ENCODE peak calls at places on chromosomes 5 and 9, in seven cellular contexts. One of them, this sample, is unnamed.

GRCh38 chr9:107214381-107214780 is 68.7 kb upstream of the RAD23B start:
- DNase-seq in mammary epithelial cell: no peak
- DNase-seq in hepatocyte: no peak
- DNase-seq in cardiac muscle cell: no peak
- DNase-seq in sigmoid colon: no peak
- DNase-seq in psoas muscle: no peak
- DNase-seq in A673: no peak
- DNase-seq in this sample: no peak

GRCh38 chr9:121269030-121269887 is 1.3 kb downstream of the GSN start:
- DNase-seq in hepatocyte: peak; percentile 47
- DNase-seq in A673: peak; percentile 32
- DNase-seq in sigmoid colon: peak; percentile 84
- DNase-seq in mammary epithelial cell: peak; percentile 52
- DNase-seq in psoas muscle: peak; percentile 50
- DNase-seq in cardiac muscle cell: no peak
- DNase-seq in this sample: no peak

GRCh38 chr9:91214086-91214485 is 147.6 kb downstream of the AUH start:
- DNase-seq in sigmoid colon: no peak
- DNase-seq in mammary epithelial cell: no peak
- DNase-seq in hepatocyte: no peak
- DNase-seq in psoas muscle: no peak
- DNase-seq in cardiac muscle cell: no peak
- DNase-seq in A673: peak; percentile 23
- DNase-seq in this sample: no peak

GRCh38 chr9:7879551-7880245 is 80.1 kb upstream of the DMAC1 start:
- DNase-seq in A673: no peak
- DNase-seq in cardiac muscle cell: peak; percentile 64
- DNase-seq in psoas muscle: no peak
- DNase-seq in mammary epithelial cell: peak; percentile 16
- DNase-seq in hepatocyte: no peak
- DNase-seq in sigmoid colon: no peak
- DNase-seq in this sample: no peak

GRCh38 chr5:144549580-144549979 is 378.9 kb downstream of the KCTD16 start:
- DNase-seq in A673: peak; percentile 4
- DNase-seq in mammary epithelial cell: no peak
- DNase-seq in psoas muscle: no peak
- DNase-seq in hepatocyte: peak; percentile 74
- DNase-seq in sigmoid colon: no peak
- DNase-seq in cardiac muscle cell: no peak
- DNase-seq in this sample: no peak

GRCh38 chr5:92320446-92320845 is 937.3 kb upstream of the ARRDC3 start:
- DNase-seq in hepatocyte: no peak
- DNase-seq in A673: no peak
- DNase-seq in cardiac muscle cell: no peak
- DNase-seq in psoas muscle: no peak
- DNase-seq in sigmoid colon: no peak
- DNase-seq in mammary epithelial cell: no peak
- DNase-seq in this sample: no peak

GRCh38 chr9:130150779-130151381 is 21.3 kb upstream of the NCS1 start:
- DNase-seq in sigmoid colon: no peak
- DNase-seq in mammary epithelial cell: peak; percentile 55
- DNase-seq in psoas muscle: no peak
- DNase-seq in hepatocyte: no peak
- DNase-seq in A673: no peak
- DNase-seq in cardiac muscle cell: no peak
- DNase-seq in this sample: no peak

GRCh38 chr9:26755476-26755875 is 137.1 kb downstream of the CAAP1 start:
- DNase-seq in A673: no peak
- DNase-seq in cardiac muscle cell: no peak
- DNase-seq in hepatocyte: no peak
- DNase-seq in sigmoid colon: no peak
- DNase-seq in mammary epithelial cell: no peak
- DNase-seq in psoas muscle: no peak
- DNase-seq in this sample: no peak

GRCh38 chr9:34653131-34653530 is 1.1 kb downstream of the IL11RA start:
- DNase-seq in sigmoid colon: no peak
- DNase-seq in hepatocyte: no peak
- DNase-seq in cardiac muscle cell: no peak
- DNase-seq in A673: no peak
- DNase-seq in mammary epithelial cell: no peak
- DNase-seq in psoas muscle: no peak
- DNase-seq in this sample: no peak

GRCh38 chr9:16744386-16744785 is 126.1 kb downstream of the BNC2 start:
- DNase-seq in mammary epithelial cell: no peak
- DNase-seq in A673: no peak
- DNase-seq in sigmoid colon: no peak
- DNase-seq in cardiac muscle cell: no peak
- DNase-seq in psoas muscle: no peak
- DNase-seq in hepatocyte: no peak
- DNase-seq in this sample: no peak

GRCh38 chr5:170788626-170789304 is 5.2 kb downstream of the GABRP start:
- DNase-seq in sigmoid colon: no peak
- DNase-seq in psoas muscle: no peak
- DNase-seq in hepatocyte: no peak
- DNase-seq in A673: no peak
- DNase-seq in cardiac muscle cell: no peak
- DNase-seq in mammary epithelial cell: no peak
- DNase-seq in this sample: no peak

GRCh38 chr9:114169940-114170791 is 14.8 kb downstream of the COL27A1 start:
- DNase-seq in mammary epithelial cell: no peak
- DNase-seq in sigmoid colon: no peak
- DNase-seq in A673: no peak
- DNase-seq in hepatocyte: no peak
- DNase-seq in psoas muscle: no peak
- DNase-seq in cardiac muscle cell: no peak
- DNase-seq in this sample: no peak

GRCh38 chr5:21665525-21665924 is 1187.6 kb downstream of the CDH12 start:
- DNase-seq in A673: no peak
- DNase-seq in sigmoid colon: no peak
- DNase-seq in hepatocyte: no peak
- DNase-seq in psoas muscle: no peak
- DNase-seq in cardiac muscle cell: no peak
- DNase-seq in mammary epithelial cell: no peak
- DNase-seq in this sample: no peak

GRCh38 chr9:112764344-112764743 is 13.8 kb downstream of the SNX30 start:
- DNase-seq in A673: no peak
- DNase-seq in mammary epithelial cell: peak; percentile 35
- DNase-seq in hepatocyte: peak; percentile 28
- DNase-seq in cardiac muscle cell: no peak
- DNase-seq in psoas muscle: no peak
- DNase-seq in sigmoid colon: no peak
- DNase-seq in this sample: peak; percentile 55

GRCh38 chr9:136482046-136482792 is 621 bp downstream of the SEC16A start:
- DNase-seq in A673: peak; percentile 32
- DNase-seq in hepatocyte: peak; percentile 61
- DNase-seq in psoas muscle: no peak
- DNase-seq in mammary epithelial cell: peak; percentile 39
- DNase-seq in sigmoid colon: peak; percentile 79
- DNase-seq in cardiac muscle cell: peak; percentile 21
- DNase-seq in this sample: peak; percentile 41

GRCh38 chr5:56346044-56346710 is 113.0 kb upstream of the ANKRD55 start:
- DNase-seq in sigmoid colon: no peak
- DNase-seq in hepatocyte: no peak
- DNase-seq in A673: no peak
- DNase-seq in cardiac muscle cell: no peak
- DNase-seq in psoas muscle: no peak
- DNase-seq in mammary epithelial cell: no peak
- DNase-seq in this sample: no peak

GRCh38 chr5:141934099-141934844 is 10.6 kb downstream of the DELE1 start:
- DNase-seq in psoas muscle: no peak
- DNase-seq in hepatocyte: no peak
- DNase-seq in cardiac muscle cell: no peak
- DNase-seq in A673: no peak
- DNase-seq in mammary epithelial cell: no peak
- DNase-seq in sigmoid colon: no peak
- DNase-seq in this sample: no peak

GRCh38 chr9:77725820-77726219 is 77.7 kb upstream of the GNA14 start:
- DNase-seq in A673: no peak
- DNase-seq in psoas muscle: no peak
- DNase-seq in cardiac muscle cell: no peak
- DNase-seq in mammary epithelial cell: no peak
- DNase-seq in hepatocyte: no peak
- DNase-seq in sigmoid colon: no peak
- DNase-seq in this sample: no peak

GRCh38 chr9:16830806-16831205 is 39.7 kb downstream of the BNC2 start:
- DNase-seq in cardiac muscle cell: no peak
- DNase-seq in sigmoid colon: no peak
- DNase-seq in mammary epithelial cell: no peak
- DNase-seq in hepatocyte: no peak
- DNase-seq in psoas muscle: no peak
- DNase-seq in A673: no peak
- DNase-seq in this sample: no peak

GRCh38 chr9:71819115-71819739 is 50.9 kb upstream of the CEMIP2 start:
- DNase-seq in A673: peak; percentile 34
- DNase-seq in cardiac muscle cell: peak; percentile 56
- DNase-seq in psoas muscle: no peak
- DNase-seq in mammary epithelial cell: no peak
- DNase-seq in hepatocyte: peak; percentile 63
- DNase-seq in sigmoid colon: no peak
- DNase-seq in this sample: peak; percentile 5

GRCh38 chr5:151414536-151414935 is 32.9 kb upstream of the SLC36A1 start:
- DNase-seq in hepatocyte: no peak
- DNase-seq in sigmoid colon: no peak
- DNase-seq in mammary epithelial cell: no peak
- DNase-seq in A673: no peak
- DNase-seq in cardiac muscle cell: no peak
- DNase-seq in psoas muscle: no peak
- DNase-seq in this sample: no peak
- H3K4me3 ChIP-seq in hepatocyte: no peak overlapping the region
- H3K4me3 ChIP-seq in sigmoid colon: no peak overlapping the region
- H3K4me3 ChIP-seq in mammary epithelial cell: no peak overlapping the region
- H3K4me3 ChIP-seq in A673: no peak overlapping the region
- H3K4me3 ChIP-seq in cardiac muscle cell: no peak overlapping the region
- H3K4me3 ChIP-seq in psoas muscle: no peak overlapping the region
- H3K4me3 ChIP-seq in this sample: no peak overlapping the region

GRCh38 chr5:38208782-38209378 is 49.5 kb upstream of the EGFLAM start:
- DNase-seq in sigmoid colon: no peak
- DNase-seq in mammary epithelial cell: peak; percentile 37
- DNase-seq in A673: peak; percentile 65
- DNase-seq in cardiac muscle cell: peak; percentile 64
- DNase-seq in psoas muscle: no peak
- DNase-seq in hepatocyte: peak; percentile 70
- DNase-seq in this sample: peak; percentile 44
- TF ChIP-seq CTCF in sigmoid colon: peak; percentile 8
- TF ChIP-seq CTCF in mammary epithelial cell: peak; percentile 39
- TF ChIP-seq CTCF in A673: peak; percentile 66
- TF ChIP-seq CTCF in cardiac muscle cell: peak; percentile 55
- TF ChIP-seq CTCF in psoas muscle: peak; percentile 44
- TF ChIP-seq CTCF in hepatocyte: peak; percentile 74
- TF ChIP-seq CTCF in this sample: peak; percentile 57

GRCh38 chr9:135400496-135400895 is 79.1 kb upstream of the PPP1R26 start:
- DNase-seq in hepatocyte: no peak
- DNase-seq in psoas muscle: no peak
- DNase-seq in A673: no peak
- DNase-seq in mammary epithelial cell: no peak
- DNase-seq in sigmoid colon: no peak
- DNase-seq in cardiac muscle cell: no peak
- DNase-seq in this sample: no peak

GRCh38 chr9:135401218-135401617 is 78.4 kb upstream of the PPP1R26 start:
- DNase-seq in cardiac muscle cell: no peak
- DNase-seq in A673: no peak
- DNase-seq in psoas muscle: no peak
- DNase-seq in hepatocyte: no peak
- DNase-seq in sigmoid colon: no peak
- DNase-seq in mammary epithelial cell: no peak
- DNase-seq in this sample: no peak

GRCh38 chr9:135403733-135404450 is 75.7 kb upstream of the PPP1R26 start:
- DNase-seq in sigmoid colon: no peak
- DNase-seq in hepatocyte: no peak
- DNase-seq in mammary epithelial cell: no peak
- DNase-seq in cardiac muscle cell: peak; percentile 44
- DNase-seq in psoas muscle: peak; percentile 15
- DNase-seq in A673: no peak
- DNase-seq in this sample: no peak

GRCh38 chr9:135402739-135403695 is 76.6 kb upstream of the PPP1R26 start:
- DNase-seq in A673: no peak
- DNase-seq in cardiac muscle cell: peak; percentile 36
- DNase-seq in psoas muscle: no peak
- DNase-seq in hepatocyte: no peak
- DNase-seq in sigmoid colon: no peak
- DNase-seq in mammary epithelial cell: no peak
- DNase-seq in this sample: no peak

GRCh38 chr9:135402048-135402738 is 77.4 kb upstream of the PPP1R26 start:
- DNase-seq in A673: no peak
- DNase-seq in mammary epithelial cell: no peak
- DNase-seq in hepatocyte: no peak
- DNase-seq in psoas muscle: no peak
- DNase-seq in sigmoid colon: no peak
- DNase-seq in cardiac muscle cell: no peak
- DNase-seq in this sample: no peak
- H3K27me3 ChIP-seq in A673: no peaks in the 10 kb centered on the region
- H3K27me3 ChIP-seq in mammary epithelial cell: no peaks in the 10 kb centered on the region
- H3K27me3 ChIP-seq in hepatocyte: no peaks in the 10 kb centered on the region
- H3K27me3 ChIP-seq in psoas muscle: no peaks in the 10 kb centered on the region
- H3K27me3 ChIP-seq in sigmoid colon: no peaks in the 10 kb centered on the region
- H3K27me3 ChIP-seq in cardiac muscle cell: no peaks in the 10 kb centered on the region
- H3K27me3 ChIP-seq in this sample: no peaks in the 10 kb centered on the region

GRCh38 chr5:134380367-134380766 is 9.0 kb downstream of the UBE2B start:
- DNase-seq in A673: no peak
- DNase-seq in sigmoid colon: no peak
- DNase-seq in hepatocyte: no peak
- DNase-seq in cardiac muscle cell: no peak
- DNase-seq in psoas muscle: no peak
- DNase-seq in mammary epithelial cell: no peak
- DNase-seq in this sample: no peak
- H3K4me3 ChIP-seq in A673: no peak overlapping the region
- H3K4me3 ChIP-seq in sigmoid colon: no peak overlapping the region
- H3K4me3 ChIP-seq in hepatocyte: no peak overlapping the region
- H3K4me3 ChIP-seq in cardiac muscle cell: no peak overlapping the region
- H3K4me3 ChIP-seq in psoas muscle: no peak overlapping the region
- H3K4me3 ChIP-seq in mammary epithelial cell: no peak overlapping the region
- H3K4me3 ChIP-seq in this sample: no peak overlapping the region

DNA sequence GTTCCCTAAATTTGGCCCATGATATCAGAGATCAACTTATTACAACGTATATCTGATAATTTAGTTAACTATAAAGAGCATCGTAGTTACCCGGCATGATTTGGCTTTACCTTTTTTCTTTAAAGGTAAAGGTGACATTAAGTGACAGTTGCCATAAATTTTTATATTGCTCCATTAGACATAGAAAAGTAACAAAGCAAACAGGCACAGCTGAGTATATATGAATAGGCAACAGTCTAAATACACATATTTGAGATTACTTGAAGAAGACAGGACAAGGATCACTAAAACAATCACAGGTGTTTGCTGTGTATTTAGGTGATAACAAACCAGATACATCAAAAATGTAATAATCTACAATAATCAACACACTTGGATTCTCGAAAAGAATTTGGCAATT is 34.8 kb downstream of the RFX3 start:
- DNase-seq in hepatocyte: no peak
- DNase-seq in cardiac muscle cell: no peak
- DNase-seq in A673: no peak
- DNase-seq in sigmoid colon: no peak
- DNase-seq in mammary epithelial cell: no peak
- DNase-seq in psoas muscle: no peak
- DNase-seq in this sample: peak; percentile 4
- TF ChIP-seq CTCF in hepatocyte: no peak
- TF ChIP-seq CTCF in cardiac muscle cell: no peak
- TF ChIP-seq CTCF in A673: no peak
- TF ChIP-seq CTCF in sigmoid colon: no peak
- TF ChIP-seq CTCF in mammary epithelial cell: no peak
- TF ChIP-seq CTCF in psoas muscle: no peak
- TF ChIP-seq CTCF in this sample: no peak